ENCODE peak calls at places on chromosomes 2 and 18, in four cellular contexts. R is NCI-H1694, C is memory B cell, M is EL. N is an unnamed sample.

GRCh38 chr2:60316381-60317028 is 236.9 kb downstream of the BCL11A start:
- DNase-seq in R (no peak), C (no peak), M (no peak), N (no peak)

GRCh38 chr18:9827856-9828793 is 57.6 kb upstream of the TXNDC2 start:
- DNase-seq in R (no peak), C (no peak), M (peak; percentile 99), N (peak; percentile 98)

GRCh38 chr2:240791211-240791800 is 28.7 kb downstream of the KIF1A start:
- DNase-seq in R (no peak), C (no peak), M (no peak), N (no peak)

GRCh38 chr2:3399829-3400228 is 20.3 kb downstream of the TRAPPC12 start:
- DNase-seq in R (peak; percentile 62), C (no peak), M (no peak), N (no peak)

GRCh38 chr2:197647961-197648690 is 27.3 kb downstream of the RFTN2 start:
- DNase-seq in R (no peak), C (no peak), M (no peak), N (peak; percentile 10)

GRCh38 chr2:46510596-46511177 is 31.3 kb downstream of the TMEM247 start:
- DNase-seq in R (no peak), C (no peak), M (no peak), N (no peak)

GRCh38 chr18:4734903-4735302 is 279.8 kb upstream of the DLGAP1 start:
- DNase-seq in R (no peak), C (no peak), M (no peak), N (no peak)

GRCh38 chr2:67877281-67877680 is 185.5 kb downstream of the C1D start:
- DNase-seq in R (no peak), C (no peak), M (no peak), N (no peak)

GRCh38 chr2:236715511-236715961 is 145.9 kb downstream of the ACKR3 start:
- DNase-seq in R (no peak), C (no peak), M (no peak), N (no peak)

GRCh38 chr2:231297108-231297908 is 98.2 kb upstream of the B3GNT7 start:
- DNase-seq in R (peak; percentile 3), C (peak; percentile 28), M (peak; percentile 53), N (peak; percentile 35)

N was measured in HFFc6.